ENCODE peak calls at places on chromosomes 16 and 17, in seven cellular contexts. L, N, I, M, K, T and V are unnamed samples.

GRCh38 chr16:25192096-25192495 is 24.7 kb upstream of the AQP8 start:
- DNase-seq in T (no peak), M (peak; percentile 60), K (no peak), L (no peak), I (peak; percentile 8), N (no peak), V (peak; percentile 56)

GRCh38 chr17:80938556-80938955 is 53.1 kb upstream of the CHMP6 start:
- DNase-seq in I (no peak), L (no peak), K (no peak), T (no peak), N (no peak), M (no peak), V (no peak)

GRCh38 chr17:5019475-5019956 is 15.7 kb downstream of the SLC52A1 start:
- DNase-seq in M (no peak), T (peak; percentile 43), I (peak; percentile 45), K (no peak), N (no peak), L (no peak), V (peak; percentile 49)

GRCh38 chr17:60077672-60078519 is 825 bp downstream of the HEATR6 start:
- DNase-seq in M (peak; percentile 35), T (peak; percentile 63), K (no peak), I (no peak), N (no peak), L (no peak), V (no peak)

GRCh38 chr17:4446326-4447051 is 12.7 kb downstream of the SPNS3 start:
- DNase-seq in N (no peak), L (peak; percentile 66), T (no peak), M (no peak), I (no peak), K (no peak), V (no peak)

GRCh38 chr16:48788475-48788874 is 178.5 kb upstream of the N4BP1 start:
- DNase-seq in K (no peak), I (no peak), M (no peak), T (no peak), L (no peak), N (no peak), V (no peak)

GRCh38 chr16:64391009-64391663 is 730.7 kb downstream of the CDH11 start:
- DNase-seq in K (no peak), M (no peak), N (no peak), L (no peak), I (peak; percentile 49), T (no peak), V (peak; percentile 16)

GRCh38 chr17:33964344-33964979 is 290.6 kb upstream of the CCL2 start:
- DNase-seq in L (no peak), N (no peak), K (no peak), I (no peak), T (no peak), M (no peak), V (no peak)

GRCh38 chr16:66617728-66618127 is 13.2 kb downstream of the CMTM3 start:
- DNase-seq in I (no peak), K (no peak), L (no peak), M (no peak), T (no peak), N (no peak), V (no peak)

GRCh38 chr17:8123695-8124349 is at the start of gene HES7:
- DNase-seq in L (no peak), M (no peak), T (no peak), N (no peak), K (no peak), I (peak; percentile 51), V (no peak)

GRCh38 chr17:69609495-69610315 is 195.2 kb downstream of the MAP2K6 start:
- DNase-seq in K (no peak), N (no peak), M (peak; percentile 81), L (no peak), T (no peak), I (peak; percentile 14), V (peak; percentile 38)

GRCh38 chr17:50018909-50019308 is 23.9 kb upstream of the DLX3 start:
- DNase-seq in I (no peak), K (no peak), T (no peak), N (peak; percentile 5), L (no peak), M (peak; percentile 22), V (no peak)

GRCh38 chr17:76420356-76421053 is 32.4 kb downstream of the UBE2O start:
- DNase-seq in K (no peak), T (no peak), I (no peak), L (no peak), N (no peak), M (no peak), V (no peak)

GRCh38 chr17:29167393-29168078 is 12.7 kb downstream of the MYO18A start:
- DNase-seq in K (no peak), L (no peak), M (no peak), I (no peak), N (no peak), T (no peak), V (no peak)

GRCh38 chr17:47204722-47205418 is 4.3 kb upstream of the MYL4 start:
- DNase-seq in T (peak; percentile 26), N (no peak), I (peak; percentile 53), L (no peak), M (peak; percentile 74), K (no peak), V (peak; percentile 49)

GRCh38 chr16:86375370-86375769 is 135.0 kb upstream of the FOXF1 start:
- DNase-seq in I (peak; percentile 65), M (peak; percentile 83), L (no peak), K (no peak), N (no peak), T (no peak), V (peak; percentile 75)

GRCh38 chr16:70738083-70738977 is 52.5 kb upstream of the MTSS2 start:
- DNase-seq in M (peak; percentile 92), I (peak; percentile 43), T (no peak), N (no peak), L (peak; percentile 75), K (no peak), V (peak; percentile 86)

GRCh38 chr17:46885415-46885814 is 34.0 kb downstream of the WNT9B start:
- DNase-seq in I (no peak), L (no peak), M (no peak), K (no peak), T (no peak), N (no peak), V (no peak)

GRCh38 chr16:67951485-67951884 is 7.6 kb upstream of the LCAT start:
- DNase-seq in L (peak; percentile 95), T (no peak), K (no peak), I (no peak), N (no peak), M (no peak), V (no peak)

GRCh38 chr16:4879049-4879448 is 31.8 kb downstream of the UBN1 start:
- DNase-seq in N (no peak), I (no peak), T (no peak), L (no peak), K (no peak), M (peak; percentile 38), V (no peak)

GRCh38 chr16:63612462-63613227 is 1509.2 kb downstream of the CDH11 start:
- DNase-seq in T (no peak), I (no peak), K (no peak), M (no peak), L (no peak), N (no peak), V (no peak)

GRCh38 chr17:64003526-64004121 is 5.5 kb downstream of the PRR29 start:
- DNase-seq in L (no peak), N (peak; percentile 42), I (no peak), K (no peak), T (no peak), M (no peak), V (no peak)

GRCh38 chr16:58418601-58419000 is 26.3 kb downstream of the GINS3 start:
- DNase-seq in K (no peak), T (no peak), L (no peak), N (no peak), M (no peak), I (peak; percentile 84), V (peak; percentile 31)

GRCh38 chr16:10982430-10983174 is 38.2 kb downstream of the CLEC16A start:
- DNase-seq in L (peak; percentile 16), M (no peak), I (no peak), N (no peak), T (no peak), K (no peak), V (no peak)

GRCh38 chr17:61418433-61418832 is 18.8 kb downstream of the TBX2 start:
- DNase-seq in N (no peak), L (no peak), K (no peak), T (no peak), I (no peak), M (no peak), V (no peak)

GRCh38 chr16:14071576-14072271 is 605 bp downstream of the MRTFB start:
- DNase-seq in I (no peak), L (no peak), K (no peak), M (no peak), N (no peak), T (no peak), V (peak; percentile 48)